ENCODE peak calls at places on chromosomes 6 and 20, in nine cellular contexts. L, J, F, W, H, E, I, C and M are unnamed samples.

GRCh38 chr20:5393218-5393870 is 76.6 kb upstream of the PROKR2 start:
- DNase-seq in I (no peak), J (no peak), H (no peak), W (no peak), C (no peak), F (no peak), E (no peak), L (no peak), M (no peak)

GRCh38 chr20:51624157-51624731 is 81.7 kb upstream of the NFATC2 start:
- DNase-seq in J (peak; percentile 60), W (no peak), I (peak; percentile 82), E (peak; percentile 57), C (peak; percentile 58), L (peak; percentile 79), H (peak; percentile 72), F (peak; percentile 25), M (peak; percentile 69)

GRCh38 chr6:146498309-146498708 is 45.3 kb upstream of the RAB32 start:
- DNase-seq in L (no peak), F (no peak), C (no peak), H (peak; percentile 2), E (no peak), W (no peak), J (no peak), I (no peak), M (no peak)

GRCh38 chr20:62320581-62321354 is 18.0 kb downstream of the ADRM1 start:
- DNase-seq in I (no peak), L (peak; percentile 19), C (peak; percentile 23), H (peak; percentile 27), J (no peak), W (peak; percentile 76), F (no peak), E (no peak), M (no peak)

GRCh38 chr20:24519476-24519875 is 50.0 kb downstream of the SYNDIG1 start:
- DNase-seq in W (no peak), F (no peak), J (no peak), H (no peak), L (no peak), E (no peak), C (no peak), I (no peak), M (no peak)

GRCh38 chr6:138419766-138420165 is 15.7 kb downstream of the HEBP2 start:
- DNase-seq in W (no peak), C (no peak), E (no peak), L (no peak), H (no peak), F (no peak), J (no peak), I (no peak), M (no peak)

GRCh38 chr6:138817799-138818198 is 21.9 kb downstream of the ECT2L start:
- DNase-seq in J (peak; percentile 81), W (no peak), L (peak; percentile 88), E (peak; percentile 78), F (no peak), I (no peak), C (peak; percentile 89), H (peak; percentile 84), M (peak; percentile 77)

GRCh38 chr20:48531505-48531904 is 296.3 kb downstream of the PREX1 start:
- DNase-seq in J (no peak), H (no peak), F (no peak), W (no peak), C (no peak), E (no peak), L (no peak), I (no peak), M (no peak)

GRCh38 chr6:4908062-4908461 is 95.8 kb downstream of the RPP40 start:
- DNase-seq in E (no peak), J (no peak), L (peak; percentile 26), W (no peak), F (no peak), I (no peak), H (no peak), C (peak; percentile 36), M (no peak)

GRCh38 chr6:13613029-13613594 is 2.0 kb upstream of the NOL7 start:
- DNase-seq in W (no peak), I (no peak), L (no peak), F (no peak), H (no peak), E (no peak), J (peak; percentile 8), C (no peak), M (no peak)

GRCh38 chr6:93684339-93684738 is 265.0 kb upstream of the EPHA7 start:
- DNase-seq in E (peak; percentile 27), W (no peak), C (peak; percentile 26), L (no peak), J (no peak), I (no peak), H (peak; percentile 6), F (no peak), M (no peak)

GRCh38 chr6:39302669-39303424 is 11.4 kb downstream of the KCNK17 start:
- DNase-seq in I (peak; percentile 95), W (peak; percentile 93), C (peak; percentile 91), J (peak; percentile 93), E (peak; percentile 94), H (peak; percentile 66), F (peak; percentile 66), L (peak; percentile 83), M (peak; percentile 43)

GRCh38 chr6:170440437-170440836 is 112.7 kb downstream of the PSMB1 start:
- DNase-seq in H (no peak), E (no peak), L (no peak), I (no peak), J (no peak), F (no peak), C (no peak), W (no peak), M (no peak)

GRCh38 chr6:167700199-167700598 is 126.5 kb upstream of the AFDN start:
- DNase-seq in H (no peak), F (no peak), W (no peak), L (no peak), J (no peak), I (no peak), C (no peak), E (no peak), M (no peak)

GRCh38 chr20:5658897-5659296 is 91.3 kb upstream of the SHLD1 start:
- DNase-seq in E (no peak), J (peak; percentile 37), C (peak; percentile 44), L (peak; percentile 96), W (no peak), H (peak; percentile 96), I (peak; percentile 82), F (peak; percentile 83), M (peak; percentile 80)

GRCh38 chr6:167731731-167732422 is 94.8 kb upstream of the AFDN start:
- DNase-seq in J (no peak), C (no peak), L (no peak), E (no peak), H (no peak), F (no peak), W (no peak), I (no peak), M (no peak)

GRCh38 chr6:35808688-35809087 is 3.5 kb downstream of the LHFPL5 start:
- DNase-seq in I (no peak), F (no peak), L (no peak), J (no peak), W (no peak), C (no peak), E (no peak), H (no peak), M (no peak)

GRCh38 chr20:49593441-49594142 is 25.7 kb upstream of the PTGIS start:
- DNase-seq in W (no peak), E (no peak), F (no peak), H (no peak), L (peak; percentile 51), I (no peak), J (no peak), C (no peak), M (no peak)

GRCh38 chr20:54133434-54134427 is 40.1 kb downstream of the CYP24A1 start:
- DNase-seq in C (peak; percentile 60), W (no peak), J (no peak), L (peak; percentile 64), E (no peak), I (no peak), H (peak; percentile 58), F (no peak), M (no peak)

GRCh38 chr20:47357296-47358051 is 975 bp upstream of the ZMYND8 start:
- DNase-seq in E (peak; percentile 94), I (peak; percentile 88), C (peak; percentile 94), H (peak; percentile 88), W (peak; percentile 96), L (peak; percentile 90), J (peak; percentile 96), F (peak; percentile 63), M (peak; percentile 87)

GRCh38 chr6:12403946-12404647 is 113.9 kb downstream of the EDN1 start:
- DNase-seq in L (peak; percentile 83), E (no peak), I (no peak), H (peak; percentile 50), F (no peak), J (no peak), C (no peak), W (no peak), M (no peak)

GRCh38 chr20:34410331-34410730 is 47.3 kb downstream of the ITCH start:
- DNase-seq in H (no peak), F (no peak), W (no peak), L (peak; percentile 80), I (no peak), J (no peak), E (no peak), C (no peak), M (no peak)

GRCh38 chr6:147738516-147739187 is 230.2 kb downstream of the SAMD5 start:
- DNase-seq in J (no peak), I (no peak), L (no peak), H (no peak), W (peak; percentile 6), E (no peak), F (no peak), C (no peak), M (peak; percentile 28)
- H3K4me3 ChIP-seq in J (no peak overlapping the region), I (no peak overlapping the region), L (no peak overlapping the region), H (no peak overlapping the region), W (no peak overlapping the region), E (no peak overlapping the region), F (no peak overlapping the region), C (no peak overlapping the region), M (no peak overlapping the region)

DNA sequence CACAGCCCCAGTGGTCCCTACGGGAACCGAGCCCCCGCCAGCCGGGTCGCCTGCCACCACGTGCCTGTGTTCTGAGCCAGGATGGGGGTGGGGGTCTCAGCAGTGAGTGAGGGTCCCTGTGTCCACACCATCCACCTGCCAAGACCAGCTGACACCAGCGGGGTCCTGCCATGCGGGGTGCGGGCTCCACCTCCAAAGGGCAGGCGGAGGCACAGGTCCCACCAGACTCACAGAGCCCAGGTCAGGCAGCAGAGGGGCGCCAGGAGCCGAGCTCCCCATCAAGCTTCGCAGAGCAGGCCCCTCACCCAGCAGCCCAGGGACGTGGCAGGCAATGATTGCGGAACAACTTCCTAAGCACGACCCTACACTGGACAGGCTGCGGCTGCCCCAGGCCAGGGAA is 50.5 kb downstream of the KCNQ2 start:
- DNase-seq in I (no peak), H (no peak), W (no peak), C (no peak), J (no peak), L (no peak), E (no peak), F (no peak), M (no peak)
- H3K4me3 ChIP-seq in I (no peak overlapping the region), H (no peak overlapping the region), W (no peak overlapping the region), C (no peak overlapping the region), J (no peak overlapping the region), L (no peak overlapping the region), E (no peak overlapping the region), F (no peak overlapping the region), M (no peak overlapping the region)

GRCh38 chr20:59004493-59004762 is 2.6 kb downstream of the CTSZ start:
- DNase-seq in W (no peak), C (peak; percentile 80), H (no peak), F (peak; percentile 57), J (peak; percentile 39), E (peak; percentile 71), L (no peak), I (peak; percentile 85), M (no peak)
- H3K4me3 ChIP-seq in W (no peak overlapping the region), C (no peak overlapping the region), H (no peak overlapping the region), F (no peak overlapping the region), J (no peak overlapping the region), E (no peak overlapping the region), L (no peak overlapping the region), I (no peak overlapping the region), M (no peak overlapping the region)

GRCh38 chr6:112307707-112308106 is 39.4 kb upstream of the RFPL4B start:
- DNase-seq in C (no peak), H (no peak), L (no peak), I (no peak), F (no peak), E (no peak), J (no peak), W (no peak), M (no peak)
- H3K4me3 ChIP-seq in C (no peak overlapping the region), H (no peak overlapping the region), L (no peak overlapping the region), I (no peak overlapping the region), F (no peak overlapping the region), E (no peak overlapping the region), J (no peak overlapping the region), W (no peak overlapping the region), M (no peak overlapping the region)